ENCODE peak calls at places on chromosomes 4 and X, in four cellular contexts. G, F, U and J are unnamed samples.

GRCh38 chr4:148341980-148342800 is 100.0 kb downstream of the NR3C2 start:
- DNase-seq in G (no peak), F (no peak), U (no peak), J (no peak)

GRCh38 chr4:55736605-55737183 is 82.9 kb upstream of the EXOC1L start:
- DNase-seq in G (no peak), F (no peak), U (peak), J (no peak)

GRCh38 chrX:134520860-134521390 is 61.0 kb downstream of the HPRT1 start:
- DNase-seq in G (peak), F (peak), U (peak), J (no peak)

GRCh38 chrX:20361081-20361889 is 94.6 kb upstream of the RPS6KA3 start:
- DNase-seq in U (no peak), G (peak), F (no peak), J (no peak)

GRCh38 chrX:74492720-74493201 is 71.5 kb downstream of the SLC16A2 start:
- DNase-seq in F (no peak), U (no peak), G (no peak), J (no peak)

GRCh38 chr4:99591757-99592156 is 17.1 kb downstream of the MTTP start:
- DNase-seq in F (no peak), U (no peak), G (no peak), J (no peak)

GRCh38 chrX:107348051-107348450 is 101.4 kb upstream of the FRMPD3 start:
- DNase-seq in U (no peak), F (no peak), G (no peak), J (no peak)

GRCh38 chr4:140237616-140238352 is 83.8 kb upstream of the MAML3 start:
- DNase-seq in G (no peak), F (no peak), U (no peak), J (no peak)

GRCh38 chrX:47497274-47497673 is 14.3 kb upstream of the ZNF41 start:
- DNase-seq in U (no peak), G (no peak), F (no peak), J (no peak)

GRCh38 chr4:6692379-6692778 is 1.3 kb upstream of the S100P start:
- DNase-seq in U (no peak), F (no peak), G (no peak), J (no peak)

GRCh38 chr4:6689506-6689960 is 4.1 kb upstream of the S100P start:
- DNase-seq in F (no peak), G (peak), U (no peak), J (no peak)

GRCh38 chr4:6687947-6688878 is 5.5 kb upstream of the S100P start:
- DNase-seq in U (no peak), F (peak), G (peak), J (no peak)

GRCh38 chr4:6686104-6686787 is 7.4 kb upstream of the S100P start:
- DNase-seq in G (no peak), F (no peak), U (no peak), J (no peak)

DNA sequence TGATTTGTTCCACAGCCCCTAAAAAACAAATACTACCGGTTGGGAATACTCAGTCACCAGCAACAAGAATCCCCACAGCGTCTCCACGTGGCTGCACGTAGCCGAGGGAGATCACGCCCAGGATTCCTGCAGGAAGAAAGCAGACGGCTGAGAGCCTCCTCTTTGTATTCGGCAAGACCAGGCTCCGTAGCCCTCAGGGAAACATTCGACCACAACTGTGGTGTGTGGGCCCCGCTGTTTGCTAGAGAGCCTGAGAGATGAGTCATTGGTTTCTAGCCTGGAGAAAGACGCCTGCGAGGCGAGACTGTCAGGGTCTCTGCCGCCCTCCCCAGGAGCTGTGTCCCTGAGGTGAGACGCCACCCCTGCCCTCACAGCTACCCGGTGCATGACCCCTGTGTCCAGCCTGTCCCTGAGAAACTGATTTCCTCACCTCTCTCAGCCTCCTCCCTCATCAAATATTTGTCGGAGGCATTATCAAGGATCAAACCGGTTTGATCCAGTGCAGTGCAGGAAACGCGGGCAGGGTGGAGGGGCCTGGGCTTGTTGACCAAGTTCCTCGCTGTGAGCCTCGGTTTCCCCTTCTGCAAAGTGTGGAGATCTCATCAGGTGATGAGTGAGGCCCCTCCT is 4.7 kb upstream of the S100P start:
- DNase-seq in U (peak), F (peak), G (peak), J (no peak)
- TF ChIP-seq POLR2AphosphoS5 in U (peak), F (peak), G (no peak), J (no peak)

DNA sequence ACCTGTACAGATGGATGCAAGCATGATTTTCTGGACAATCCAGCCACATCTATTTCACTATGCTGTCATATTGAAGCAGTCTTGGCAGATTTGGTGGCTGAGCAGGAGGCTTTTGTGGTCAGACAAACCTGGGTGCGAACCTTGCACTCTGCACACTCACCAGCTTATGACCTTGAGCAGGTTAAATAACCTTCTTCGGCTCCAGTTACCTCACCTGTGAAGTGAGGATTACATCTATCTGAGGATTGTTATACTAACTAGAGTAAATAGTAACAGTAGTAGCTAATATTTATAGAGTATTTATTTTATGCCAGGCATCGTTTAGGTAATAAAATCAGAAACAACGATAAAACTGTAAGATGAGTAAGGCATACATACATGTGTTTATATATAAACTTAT is 150.0 kb downstream of the PPP3CA start:
- DNase-seq in F (no peak), G (peak), U (no peak), J (no peak)
- TF ChIP-seq TCF7L2 in F (no peak), G (no peak), U (no peak), J (no peak)

GRCh38 chr4:38313175-38313574 is 350.8 kb upstream of the KLF3 start:
- DNase-seq in U (no peak), G (no peak), F (no peak), J (no peak)
- TF ChIP-seq SIN3A in U (no peak), G (no peak), F (no peak), J (no peak)

GRCh38 chr4:118833192-118833820 is 2.6 kb downstream of the SEC24D start:
- DNase-seq in G (no peak), U (no peak), F (no peak), J (no peak)

GRCh38 chr4:118834070-118834469 is 1.9 kb downstream of the SEC24D start:
- DNase-seq in G (no peak), F (no peak), U (no peak), J (no peak)

GRCh38 chr4:118835896-118836762 is at the start of gene SEC24D:
- DNase-seq in U (peak), F (peak), G (peak), J (peak)

GRCh38 chr4:118836763-118837507 is 1.0 kb upstream of the SEC24D start:
- DNase-seq in G (no peak), U (no peak), F (no peak), J (no peak)

GRCh38 chr4:118834960-118835895 is 698 bp downstream of the SEC24D start:
- DNase-seq in G (peak), F (peak), U (peak), J (peak)
- TF ChIP-seq POLR2AphosphoS5 in G (peak), F (no peak), U (peak), J (no peak)

DNA sequence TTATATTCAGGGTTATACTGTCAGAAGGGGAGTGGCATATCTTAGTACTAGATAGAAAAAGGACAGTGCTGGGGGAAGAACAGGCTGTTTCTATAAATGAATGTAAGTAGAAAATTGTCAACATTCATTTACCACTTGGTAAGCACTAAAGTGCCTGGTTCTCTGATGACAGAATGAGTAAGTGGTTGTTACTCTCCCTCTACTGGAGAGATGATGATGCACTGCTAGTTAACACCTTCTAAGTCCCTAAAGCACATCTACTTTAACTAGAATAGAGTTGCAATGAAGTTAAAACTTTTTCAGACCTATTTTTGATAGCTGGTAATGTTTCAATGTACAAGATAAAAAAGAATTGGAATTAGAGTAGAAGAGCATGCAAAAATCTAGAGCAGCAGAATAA is 214.5 kb downstream of the KLHL4 start:
- DNase-seq in F (no peak), U (no peak), G (no peak), J (no peak)
- TF ChIP-seq TCF7L2 in F (no peak), U (no peak), G (no peak), J (no peak)

GRCh38 chr4:2095236-2096072 is 36.3 kb downstream of the NAT8L start:
- DNase-seq in U (no peak), F (no peak), G (no peak), J (no peak)
- TF ChIP-seq SIN3A in U (no peak), F (no peak), G (no peak), J (no peak)

GRCh38 chr4:184487503-184487902 is 13.2 kb upstream of the IRF2 start:
- DNase-seq in U (no peak), F (no peak), G (no peak), J (no peak)
- TF ChIP-seq POLR2AphosphoS5 in U (no peak), F (no peak), G (no peak), J (no peak)

DNA sequence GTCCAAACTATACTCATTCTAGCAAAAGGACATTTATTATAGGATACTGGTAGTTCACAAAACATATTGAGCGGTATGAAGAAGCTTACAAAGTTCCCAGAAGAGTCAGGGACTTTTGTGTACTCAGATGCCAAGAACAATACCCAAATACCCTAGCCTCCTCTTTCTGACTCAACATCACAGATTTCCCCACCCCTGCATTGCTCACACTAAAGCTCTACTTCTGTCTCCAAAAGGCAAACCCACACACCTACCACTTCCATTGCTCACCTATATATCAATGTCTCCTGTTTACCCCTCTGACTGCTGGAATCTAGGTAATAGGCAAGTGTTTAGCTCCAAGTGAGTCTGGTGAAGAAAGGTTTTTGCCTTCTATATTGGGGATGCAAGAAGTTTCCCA is 100.7 kb upstream of the HCCS start:
- DNase-seq in G (no peak), U (no peak), F (no peak), J (no peak)
- TF ChIP-seq TCF7L2 in G (no peak), U (no peak), F (no peak), J (no peak)

GRCh38 chrX:23493941-23494374 is 159.3 kb downstream of the PTCHD1 start:
- DNase-seq in U (peak), G (no peak), F (no peak), J (no peak)
- TF ChIP-seq SIN3A in U (no peak), G (no peak), F (no peak), J (no peak)

DNA sequence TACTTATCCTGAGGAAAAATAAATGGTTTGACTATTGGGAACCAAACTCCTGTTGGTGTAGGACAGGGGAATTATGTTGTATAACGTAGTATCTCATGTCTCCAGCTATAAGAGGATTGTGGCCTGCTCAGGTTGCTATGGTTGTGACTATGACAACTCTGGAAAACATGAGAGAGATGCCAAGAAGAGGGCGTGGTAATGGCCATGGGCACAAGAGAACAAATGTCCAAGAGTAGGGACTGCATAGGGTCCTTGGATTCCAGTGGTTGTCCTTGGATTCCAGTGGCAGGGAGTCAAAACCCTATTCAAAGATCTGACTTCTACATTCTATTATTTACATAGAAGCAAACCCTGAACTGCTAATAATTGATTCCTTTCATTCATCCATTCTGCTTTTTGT is 6.8 kb upstream of the MOB1B start:
- DNase-seq in G (peak), U (no peak), F (no peak), J (no peak)
- TF ChIP-seq POLR2AphosphoS5 in G (no peak), U (no peak), F (no peak), J (no peak)